ENCODE peak calls at places on chromosomes 12 and 14, in six cellular contexts. One of them, this sample, is unnamed. For H3K4me1, the result is how much of the 10 kb centered on the place peaks cover.

GRCh38 chr12:13941258-13942249 is 39.8 kb downstream of the GRIN2B start:
- DNase-seq in H1: peak
- DNase-seq in HepG2: peak
- DNase-seq in GM12878: no peak
- DNase-seq in HCT116: peak
- DNase-seq in K562: peak
- DNase-seq in this sample: peak

GRCh38 chr12:131363841-131364425 is 347.0 kb upstream of the SFSWAP start:
- DNase-seq in H1: no peak
- DNase-seq in HepG2: no peak
- DNase-seq in GM12878: no peak
- DNase-seq in HCT116: no peak
- DNase-seq in K562: peak
- DNase-seq in this sample: no peak

GRCh38 chr12:47881826-47882427 is 22.9 kb downstream of the VDR start:
- DNase-seq in H1: no peak
- DNase-seq in HepG2: no peak
- DNase-seq in GM12878: no peak
- DNase-seq in HCT116: no peak
- DNase-seq in K562: no peak
- DNase-seq in this sample: no peak

GRCh38 chr12:70892593-70892992 is 27.9 kb downstream of the PTPRR start:
- DNase-seq in H1: no peak
- DNase-seq in HepG2: no peak
- DNase-seq in GM12878: no peak
- DNase-seq in HCT116: no peak
- DNase-seq in K562: no peak
- DNase-seq in this sample: no peak

GRCh38 chr14:31992051-31992450 is 85.1 kb upstream of the ARHGAP5 start:
- DNase-seq in H1: no peak
- DNase-seq in HepG2: no peak
- DNase-seq in GM12878: no peak
- DNase-seq in HCT116: no peak
- DNase-seq in K562: no peak
- DNase-seq in this sample: no peak

GRCh38 chr14:103801459-103801858 is 45.9 kb downstream of the PPP1R13B start:
- DNase-seq in H1: no peak
- DNase-seq in HepG2: peak
- DNase-seq in GM12878: no peak
- DNase-seq in HCT116: no peak
- DNase-seq in K562: no peak
- DNase-seq in this sample: no peak

GRCh38 chr14:75274899-75275569 is 3.6 kb upstream of the FOS start:
- DNase-seq in H1: no peak
- DNase-seq in HepG2: no peak
- DNase-seq in GM12878: peak
- DNase-seq in HCT116: no peak
- DNase-seq in K562: no peak
- DNase-seq in this sample: no peak

GRCh38 chr14:57008534-57008933 is 198.3 kb upstream of the OTX2 start:
- DNase-seq in H1: no peak
- DNase-seq in HepG2: no peak
- DNase-seq in GM12878: no peak
- DNase-seq in HCT116: no peak
- DNase-seq in K562: no peak
- DNase-seq in this sample: no peak

GRCh38 chr14:35384386-35385041 is 20.0 kb downstream of the NFKBIA start:
- DNase-seq in H1: no peak
- DNase-seq in HepG2: peak
- DNase-seq in GM12878: no peak
- DNase-seq in HCT116: no peak
- DNase-seq in K562: no peak
- DNase-seq in this sample: no peak

GRCh38 chr14:68719634-68720384 is 73.1 kb downstream of the ZFP36L1 start:
- DNase-seq in H1: no peak
- DNase-seq in HepG2: no peak
- DNase-seq in GM12878: no peak
- DNase-seq in HCT116: no peak
- DNase-seq in K562: peak
- DNase-seq in this sample: no peak

GRCh38 chr12:105887131-105887530 is 251.6 kb downstream of the NUAK1 start:
- DNase-seq in H1: no peak
- DNase-seq in HepG2: no peak
- DNase-seq in GM12878: no peak
- DNase-seq in HCT116: no peak
- DNase-seq in K562: no peak
- DNase-seq in this sample: no peak

GRCh38 chr12:1841606-1842182 is 21.3 kb downstream of the LRTM2 start:
- DNase-seq in H1: no peak
- DNase-seq in HepG2: no peak
- DNase-seq in GM12878: no peak
- DNase-seq in HCT116: no peak
- DNase-seq in K562: no peak
- DNase-seq in this sample: no peak

GRCh38 chr12:130428116-130428515 is 90.4 kb downstream of the PIWIL1 start:
- DNase-seq in H1: peak
- DNase-seq in HepG2: no peak
- DNase-seq in GM12878: no peak
- DNase-seq in HCT116: no peak
- DNase-seq in K562: no peak
- DNase-seq in this sample: no peak

GRCh38 chr14:26851793-26852192 is 254.0 kb upstream of the NOVA1 start:
- DNase-seq in H1: no peak
- DNase-seq in HepG2: no peak
- DNase-seq in GM12878: no peak
- DNase-seq in HCT116: no peak
- DNase-seq in K562: no peak
- DNase-seq in this sample: no peak
- TF ChIP-seq YY1 in H1: no peak
- TF ChIP-seq YY1 in HepG2: no peak
- TF ChIP-seq YY1 in GM12878: no peak
- TF ChIP-seq YY1 in HCT116: no peak
- TF ChIP-seq YY1 in K562: no peak
- TF ChIP-seq YY1 in this sample: no peak

DNA sequence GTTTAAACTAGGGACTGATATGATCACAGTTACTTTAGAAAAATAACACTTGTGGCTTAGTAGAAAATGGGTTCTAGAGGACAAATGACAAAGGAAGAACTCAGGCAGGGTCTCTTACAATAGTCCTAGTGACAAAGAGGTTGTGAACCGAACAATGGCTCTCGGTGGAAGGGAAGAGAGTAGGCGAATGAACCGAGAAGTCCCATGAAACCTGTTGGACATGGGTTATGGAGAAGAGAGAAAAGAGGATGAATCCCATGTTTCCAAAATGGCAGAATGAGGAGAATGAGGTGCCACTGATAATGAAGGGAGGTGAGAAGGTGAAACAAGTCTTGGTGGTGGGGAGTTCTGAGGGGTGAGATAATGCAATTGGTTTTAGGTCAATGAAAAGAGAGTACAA is 94.1 kb downstream of the PPM1H start:
- DNase-seq in H1: no peak
- DNase-seq in HepG2: no peak
- DNase-seq in GM12878: no peak
- DNase-seq in HCT116: no peak
- DNase-seq in K562: no peak
- DNase-seq in this sample: no peak
- TF ChIP-seq ZNF274 in H1: no peak
- TF ChIP-seq ZNF274 in HepG2: no peak
- TF ChIP-seq ZNF274 in GM12878: no peak
- TF ChIP-seq ZNF274 in HCT116: no peak
- TF ChIP-seq ZNF274 in K562: no peak
- TF ChIP-seq ZNF274 in this sample: no peak

DNA sequence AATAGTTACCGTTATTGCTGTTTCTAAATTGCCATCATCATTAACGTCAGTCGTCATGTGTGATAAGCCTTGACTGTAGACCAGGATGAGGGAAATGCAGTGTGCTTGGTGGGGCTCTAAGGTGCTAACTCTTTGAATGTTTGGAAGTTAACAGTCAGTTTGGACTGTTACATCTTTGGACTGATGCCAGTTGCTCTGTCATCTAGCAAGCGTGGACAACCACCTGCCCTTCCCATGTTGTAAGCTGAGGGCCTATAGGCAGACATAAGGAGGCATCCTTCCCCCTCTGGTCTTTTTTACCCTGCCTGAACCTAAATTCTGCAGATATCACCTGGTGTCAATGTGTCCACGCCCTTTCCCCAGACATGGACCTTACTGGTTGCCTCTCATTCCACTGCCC is 94.4 kb downstream of the PPP2R5C start:
- DNase-seq in H1: no peak
- DNase-seq in HepG2: no peak
- DNase-seq in GM12878: no peak
- DNase-seq in HCT116: no peak
- DNase-seq in K562: no peak
- DNase-seq in this sample: no peak
- H3K4me1 ChIP-seq in H1: under half
- H3K4me1 ChIP-seq in HepG2: under half
- H3K4me1 ChIP-seq in GM12878: under half
- H3K4me1 ChIP-seq in HCT116: under half
- H3K4me1 ChIP-seq in K562: under half
- H3K4me1 ChIP-seq in this sample: under half

GRCh38 chr14:101740981-101741380 is 20.5 kb upstream of the PPP2R5C start:
- DNase-seq in H1: no peak
- DNase-seq in HepG2: no peak
- DNase-seq in GM12878: no peak
- DNase-seq in HCT116: no peak
- DNase-seq in K562: no peak
- DNase-seq in this sample: no peak
- TF ChIP-seq YY1 in H1: no peak
- TF ChIP-seq YY1 in HepG2: no peak
- TF ChIP-seq YY1 in GM12878: no peak
- TF ChIP-seq YY1 in HCT116: no peak
- TF ChIP-seq YY1 in K562: no peak
- TF ChIP-seq YY1 in this sample: no peak

GRCh38 chr12:75656650-75657049 is 145.2 kb upstream of the KRR1 start:
- DNase-seq in H1: no peak
- DNase-seq in HepG2: peak
- DNase-seq in GM12878: no peak
- DNase-seq in HCT116: peak
- DNase-seq in K562: no peak
- DNase-seq in this sample: no peak
- TF ChIP-seq ZNF274 in H1: no peak
- TF ChIP-seq ZNF274 in HepG2: no peak
- TF ChIP-seq ZNF274 in GM12878: no peak
- TF ChIP-seq ZNF274 in HCT116: no peak
- TF ChIP-seq ZNF274 in K562: no peak
- TF ChIP-seq ZNF274 in this sample: no peak

DNA sequence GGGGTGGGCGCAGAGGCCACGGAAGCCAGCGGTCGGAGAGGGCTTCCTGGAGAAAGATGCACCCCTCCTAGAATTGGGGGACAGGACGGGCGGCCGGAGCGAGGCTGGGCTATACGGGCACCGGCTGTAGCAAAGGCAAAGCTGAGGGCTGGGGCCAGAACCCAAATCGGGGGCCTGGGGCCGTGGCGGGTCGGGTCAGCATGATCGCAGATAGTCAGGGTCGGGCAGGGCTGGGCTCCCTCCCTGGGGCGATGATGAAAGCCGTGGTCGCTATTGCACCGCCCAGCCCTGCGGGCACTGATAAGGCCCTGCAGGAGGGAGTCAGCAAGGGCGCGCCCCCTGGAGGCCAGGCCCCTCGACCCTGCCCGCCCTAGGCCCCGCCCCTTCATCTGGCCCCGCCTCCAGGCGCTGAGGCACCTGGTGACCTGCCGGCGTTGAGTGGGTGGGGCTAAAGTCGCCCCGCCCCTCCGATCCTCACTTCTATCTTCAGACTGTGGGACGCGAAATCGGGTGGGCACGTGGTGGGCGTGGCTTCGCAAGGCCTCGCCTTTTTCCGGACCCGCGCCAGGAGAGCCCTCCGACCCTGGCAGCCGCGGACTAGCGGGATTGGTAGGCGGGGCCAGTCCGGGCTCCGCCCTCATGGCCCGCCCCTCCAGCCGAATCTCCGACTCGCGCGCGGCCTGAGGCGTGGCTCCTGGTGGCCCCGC is 421 bp upstream of the SH2B3 start:
- DNase-seq in H1: peak
- DNase-seq in HepG2: peak
- DNase-seq in GM12878: peak
- DNase-seq in HCT116: peak
- DNase-seq in K562: peak
- DNase-seq in this sample: peak
- H3K4me1 ChIP-seq in H1: under half
- H3K4me1 ChIP-seq in HepG2: half or more
- H3K4me1 ChIP-seq in GM12878: under half
- H3K4me1 ChIP-seq in HCT116: half or more
- H3K4me1 ChIP-seq in K562: half or more
- H3K4me1 ChIP-seq in this sample: under half

GRCh38 chr12:62957233-62957953 is 22.4 kb upstream of the PPM1H start:
- DNase-seq in H1: no peak
- DNase-seq in HepG2: peak
- DNase-seq in GM12878: no peak
- DNase-seq in HCT116: no peak
- DNase-seq in K562: no peak
- DNase-seq in this sample: peak
- TF ChIP-seq YY1 in H1: no peak
- TF ChIP-seq YY1 in HepG2: no peak
- TF ChIP-seq YY1 in GM12878: no peak
- TF ChIP-seq YY1 in HCT116: no peak
- TF ChIP-seq YY1 in K562: no peak
- TF ChIP-seq YY1 in this sample: no peak

GRCh38 chr12:53493610-53494391 is 5.5 kb downstream of the MAP3K12 start:
- DNase-seq in H1: no peak
- DNase-seq in HepG2: no peak
- DNase-seq in GM12878: no peak
- DNase-seq in HCT116: no peak
- DNase-seq in K562: peak
- DNase-seq in this sample: no peak
- TF ChIP-seq ZNF274 in H1: no peak
- TF ChIP-seq ZNF274 in HepG2: no peak
- TF ChIP-seq ZNF274 in GM12878: no peak
- TF ChIP-seq ZNF274 in HCT116: no peak
- TF ChIP-seq ZNF274 in K562: no peak
- TF ChIP-seq ZNF274 in this sample: no peak

DNA sequence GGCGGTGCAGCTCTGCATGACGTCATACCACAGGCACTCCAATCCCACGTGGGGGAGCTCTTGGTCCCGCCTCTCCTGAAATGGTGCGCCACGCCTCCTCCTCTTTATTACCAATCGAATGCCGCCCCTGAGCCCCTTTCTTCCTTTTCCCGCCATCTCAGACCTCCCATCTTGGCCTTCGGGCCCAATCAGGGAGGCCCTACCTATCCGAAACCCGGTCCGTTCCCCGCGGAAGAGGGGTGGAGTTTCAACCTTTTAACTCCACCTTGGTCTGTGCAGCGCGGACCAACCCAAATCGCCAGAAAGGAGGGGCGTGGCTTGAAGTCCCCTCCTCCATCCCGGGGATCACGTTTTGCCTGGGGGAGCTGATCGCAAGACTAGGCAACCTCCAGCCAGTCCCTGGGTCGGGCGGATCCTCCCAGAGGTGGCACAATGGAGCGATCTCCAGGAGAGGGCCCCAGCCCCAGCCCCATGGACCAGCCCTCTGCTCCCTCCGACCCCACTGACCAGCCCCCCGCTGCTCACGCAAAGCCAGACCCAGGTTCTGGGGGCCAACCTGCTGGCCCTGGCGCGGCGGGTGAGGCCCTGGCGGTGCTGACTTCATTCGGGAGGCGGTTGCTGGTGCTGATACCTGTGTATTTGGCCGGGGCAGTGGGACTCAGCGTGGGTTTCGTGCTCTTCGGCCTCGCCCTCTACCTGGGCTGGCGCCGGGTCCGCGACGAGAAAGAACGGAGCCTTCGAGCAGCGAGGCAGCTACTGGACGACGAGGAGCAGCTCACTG is at the start of gene ESYT1:
- DNase-seq in H1: peak
- DNase-seq in HepG2: peak
- DNase-seq in GM12878: peak
- DNase-seq in HCT116: peak
- DNase-seq in K562: peak
- DNase-seq in this sample: peak
- H3K4me1 ChIP-seq in H1: under half
- H3K4me1 ChIP-seq in HepG2: half or more
- H3K4me1 ChIP-seq in GM12878: under half
- H3K4me1 ChIP-seq in HCT116: under half
- H3K4me1 ChIP-seq in K562: under half
- H3K4me1 ChIP-seq in this sample: under half